ENCODE peak calls at places on chromosomes 4 and X, in eight cellular contexts. K, B, H, Q, X, O, A and R are unnamed samples.

GRCh38 chr4:68369474-68369805 is 19.6 kb upstream of the YTHDC1 start:
- DNase-seq in K (no peak), B (no peak), H (no peak), Q (no peak), X (no peak), O (no peak), A (peak; percentile 32), R (no peak)

GRCh38 chrX:132740316-132741123 is 217.9 kb downstream of the HS6ST2 start:
- DNase-seq in K (no peak), B (no peak), H (no peak), Q (no peak), X (peak; percentile 37), O (no peak), A (no peak), R (no peak)

GRCh38 chr4:141771889-141772830 is 135.8 kb downstream of the IL15 start:
- DNase-seq in K (no peak), B (no peak), H (no peak), Q (no peak), X (peak; percentile 11), O (no peak), A (no peak), R (no peak)

GRCh38 chr4:53706422-53707032 is 115.2 kb upstream of the LNX1 start:
- DNase-seq in K (peak; percentile 32), B (no peak), H (peak; percentile 71), Q (no peak), X (peak; percentile 87), O (no peak), A (peak; percentile 34), R (no peak)

GRCh38 chr4:85737254-85737653 is 262.3 kb downstream of the ARHGAP24 start:
- DNase-seq in K (no peak), B (no peak), H (no peak), Q (no peak), X (no peak), O (no peak), A (no peak), R (no peak)

GRCh38 chrX:80879916-80880315 is 70.2 kb upstream of the BRWD3 start:
- DNase-seq in K (no peak), B (no peak), H (peak; percentile 5), Q (no peak), X (no peak), O (no peak), A (no peak), R (no peak)

GRCh38 chr4:53716011-53716410 is 124.7 kb upstream of the LNX1 start:
- DNase-seq in K (no peak), B (no peak), H (peak; percentile 52), Q (no peak), X (no peak), O (no peak), A (no peak), R (no peak)

GRCh38 chrX:15151267-15152196 is 118.4 kb downstream of the ASB9 start:
- DNase-seq in K (no peak), B (no peak), H (no peak), Q (no peak), X (no peak), O (no peak), A (no peak), R (no peak)

GRCh38 chr4:105186701-105187158 is 40.1 kb downstream of the TET2 start:
- DNase-seq in K (no peak), B (no peak), H (peak; percentile 78), Q (no peak), X (no peak), O (peak; percentile 10), A (no peak), R (no peak)

GRCh38 chr4:99847362-99847976 is 30.8 kb downstream of the DAPP1 start:
- DNase-seq in K (no peak), B (no peak), H (no peak), Q (no peak), X (no peak), O (no peak), A (no peak), R (no peak)

GRCh38 chrX:124023838-124024238 is 62.3 kb downstream of the STAG2 start:
- DNase-seq in K (no peak), B (no peak), H (peak; percentile 41), Q (no peak), X (no peak), O (no peak), A (no peak), R (no peak)

GRCh38 chr4:128566688-128567087 is 242.8 kb upstream of the JADE1 start:
- DNase-seq in K (no peak), B (no peak), H (no peak), Q (no peak), X (no peak), O (no peak), A (no peak), R (no peak)

GRCh38 chr4:128573781-128574508 is 235.6 kb upstream of the JADE1 start:
- DNase-seq in K (no peak), B (no peak), H (peak; percentile 91), Q (no peak), X (peak; percentile 35), O (no peak), A (no peak), R (no peak)

GRCh38 chr4:128572778-128573241 is 236.7 kb upstream of the JADE1 start:
- DNase-seq in K (no peak), B (no peak), H (no peak), Q (no peak), X (no peak), O (no peak), A (no peak), R (no peak)

GRCh38 chr4:128571747-128572146 is 237.8 kb upstream of the JADE1 start:
- DNase-seq in K (no peak), B (no peak), H (peak; percentile 96), Q (peak; percentile 73), X (no peak), O (no peak), A (peak; percentile 13), R (no peak)

GRCh38 chr4:128570380-128570779 is 239.1 kb upstream of the JADE1 start:
- DNase-seq in K (no peak), B (no peak), H (peak; percentile 62), Q (peak; percentile 41), X (no peak), O (no peak), A (no peak), R (no peak)
- H3K4me1 ChIP-seq in K (no peaks in the 10 kb centered on the region), B (peaks cover 7% of the 10 kb centered on the region), H (peaks cover 24% of the 10 kb centered on the region), Q (peaks cover 16% of the 10 kb centered on the region), X (peaks cover 21% of the 10 kb centered on the region), O (no peaks in the 10 kb centered on the region), A (peaks cover 5% of the 10 kb centered on the region), R (peaks cover 8% of the 10 kb centered on the region)

DNA sequence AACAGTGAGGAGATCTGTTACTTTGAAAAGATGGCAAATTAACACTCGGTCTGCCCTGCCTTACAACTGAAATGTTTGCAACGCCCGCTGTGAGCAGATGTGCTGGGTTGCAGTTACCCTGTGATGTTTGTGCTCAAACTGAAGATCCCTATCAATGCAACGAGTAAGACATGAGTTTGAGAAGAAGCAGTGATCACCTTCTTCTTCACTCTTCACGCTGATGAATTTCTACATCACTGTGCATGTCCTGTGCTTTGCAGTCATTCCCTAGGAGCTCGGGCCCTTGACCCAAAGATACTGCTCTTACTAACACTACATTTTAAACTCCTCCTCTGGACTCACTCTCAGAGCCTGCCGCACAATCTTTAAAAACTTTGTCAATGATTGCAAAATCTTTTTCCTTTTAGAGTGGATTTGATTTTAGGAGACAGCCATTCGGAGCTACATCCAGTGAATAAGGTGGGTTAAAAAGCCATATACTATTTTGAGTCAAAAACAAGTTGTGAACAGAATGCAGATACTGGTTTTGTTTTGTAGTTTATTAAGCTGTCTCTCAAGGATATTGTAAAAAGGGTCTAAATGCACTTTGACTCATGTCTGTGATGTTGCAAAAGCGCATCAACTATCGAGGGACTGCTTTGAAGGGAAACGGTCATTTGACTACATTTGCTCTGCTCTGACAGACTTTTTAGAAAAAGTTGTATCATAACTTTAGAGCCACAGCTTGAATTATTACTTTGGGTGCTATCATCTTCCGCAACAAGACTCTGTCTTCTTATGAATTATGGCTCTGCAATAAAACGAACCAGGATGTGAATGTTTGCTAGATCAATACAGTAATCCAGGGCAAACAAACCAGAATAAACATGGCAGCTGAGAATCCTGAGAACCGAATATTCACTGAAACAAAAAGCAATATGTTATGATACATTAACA is 5.7 kb upstream of the RHOH start:
- DNase-seq in K (peak; percentile 22), B (no peak), H (no peak), Q (no peak), X (no peak), O (no peak), A (no peak), R (no peak)
- H3K4me1 ChIP-seq in K (no peaks in the 10 kb centered on the region), B (no peaks in the 10 kb centered on the region), H (peaks cover 2% of the 10 kb centered on the region), Q (no peaks in the 10 kb centered on the region), X (peaks cover 44% of the 10 kb centered on the region), O (no peaks in the 10 kb centered on the region), A (peaks cover 5% of the 10 kb centered on the region), R (peaks cover 18% of the 10 kb centered on the region)

DNA sequence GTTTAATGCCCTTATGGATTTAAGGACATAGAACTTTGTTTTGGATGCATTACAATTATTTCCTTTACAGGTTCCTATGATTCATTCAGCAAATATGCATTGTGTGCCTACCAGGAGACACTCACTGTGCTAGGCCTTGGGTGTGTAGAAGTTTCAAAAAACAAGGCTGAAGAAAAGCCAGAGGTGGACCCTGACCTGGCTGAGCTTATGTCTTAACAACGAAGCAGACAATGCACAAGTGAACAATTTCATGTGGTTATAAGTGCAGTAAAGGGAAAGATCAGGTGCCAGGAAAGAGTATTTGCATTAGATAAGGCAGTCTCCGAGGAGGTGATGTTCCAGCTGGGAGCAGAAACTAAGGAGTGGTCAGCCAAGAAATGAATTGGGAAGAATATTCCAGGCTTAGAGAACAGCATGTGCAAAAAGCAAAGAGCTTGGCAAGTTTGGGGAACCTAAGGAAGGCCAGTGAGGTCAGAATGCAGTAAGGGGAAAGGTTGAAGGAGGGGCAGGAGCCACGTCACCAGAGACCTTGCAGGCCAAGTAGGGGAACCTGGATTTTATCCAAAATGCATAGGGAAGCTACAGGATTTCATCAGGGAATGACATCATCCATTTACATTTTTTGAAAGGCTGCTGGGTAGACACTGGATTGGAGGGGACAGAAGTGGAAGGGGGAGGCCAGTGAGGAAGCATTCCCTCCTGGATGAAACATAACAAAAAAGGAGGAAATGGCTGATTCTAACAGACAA is 193.6 kb downstream of the SOWAHB start:
- DNase-seq in K (peak; percentile 78), B (no peak), H (peak; percentile 81), Q (no peak), X (peak; percentile 64), O (no peak), A (peak; percentile 68), R (peak; percentile 55)
- H3K4me1 ChIP-seq in K (peaks cover 18% of the 10 kb centered on the region), B (peaks cover 21% of the 10 kb centered on the region), H (peaks cover 45% of the 10 kb centered on the region), Q (peaks cover 27% of the 10 kb centered on the region), X (peaks cover 62% of the 10 kb centered on the region), O (peaks cover 2% of the 10 kb centered on the region), A (peaks cover 53% of the 10 kb centered on the region), R (peaks cover 46% of the 10 kb centered on the region)

GRCh38 chr4:185836268-185837084 is 24.5 kb upstream of the SORBS2 start:
- DNase-seq in K (no peak), B (no peak), H (no peak), Q (no peak), X (peak; percentile 17), O (no peak), A (no peak), R (no peak)

GRCh38 chr4:185838104-185838452 is 26.1 kb upstream of the SORBS2 start:
- DNase-seq in K (no peak), B (peak; percentile 76), H (no peak), Q (no peak), X (peak; percentile 76), O (no peak), A (no peak), R (no peak)

GRCh38 chr4:185839204-185839712 is 27.3 kb upstream of the SORBS2 start:
- DNase-seq in K (peak; percentile 38), B (peak; percentile 90), H (peak; percentile 91), Q (peak; percentile 72), X (peak; percentile 93), O (peak; percentile 52), A (peak; percentile 54), R (peak; percentile 55)

GRCh38 chr4:185838514-185839203 is 26.7 kb upstream of the SORBS2 start:
- DNase-seq in K (no peak), B (no peak), H (peak; percentile 5), Q (no peak), X (no peak), O (no peak), A (no peak), R (no peak)

GRCh38 chr4:185837415-185838103 is 25.6 kb upstream of the SORBS2 start:
- DNase-seq in K (no peak), B (no peak), H (peak; percentile 11), Q (no peak), X (peak; percentile 51), O (no peak), A (no peak), R (no peak)
- H3K4me1 ChIP-seq in K (no peaks in the 10 kb centered on the region), B (peaks cover 26% of the 10 kb centered on the region), H (peaks cover 24% of the 10 kb centered on the region), Q (peaks cover 35% of the 10 kb centered on the region), X (peaks cover 36% of the 10 kb centered on the region), O (peaks cover 8% of the 10 kb centered on the region), A (peaks cover 23% of the 10 kb centered on the region), R (peaks cover 12% of the 10 kb centered on the region)